ENCODE peak calls at places on chromosomes 16 and 17, in four cellular contexts. R, I, P and X are unnamed samples.

GRCh38 chr16:13041646-13042045 is 140.2 kb downstream of the SHISA9 start:
- DNase-seq in I (no peak), P (no peak), R (no peak), X (no peak)

GRCh38 chr17:60327122-60327869 is 64.6 kb downstream of the USP32 start:
- DNase-seq in R (no peak), P (no peak), I (no peak), X (no peak)

GRCh38 chr16:26665166-26665939 is 401.4 kb upstream of the C16orf82 start:
- DNase-seq in P (no peak), R (no peak), I (no peak), X (no peak)

GRCh38 chr17:50498021-50498874 is 10.0 kb upstream of the MYCBPAP start:
- DNase-seq in I (no peak), P (no peak), R (no peak), X (no peak)

GRCh38 chr17:49871211-49871610 is 23.3 kb upstream of the TAC4 start:
- DNase-seq in R (no peak), P (no peak), I (no peak), X (no peak)

GRCh38 chr17:72884066-72884465 is 208.4 kb downstream of the SLC39A11 start:
- DNase-seq in P (no peak), R (no peak), I (no peak), X (no peak)

GRCh38 chr17:60135951-60136666 is 13.7 kb upstream of the CA4 start:
- DNase-seq in P (no peak), R (no peak), I (no peak), X (no peak)

GRCh38 chr17:2214887-2215615 is 88.5 kb downstream of the SMG6 start:
- DNase-seq in I (peak; percentile 68), P (no peak), R (peak; percentile 89), X (no peak)

GRCh38 chr16:9344508-9344907 is 253.1 kb downstream of the HAPSTR1 start:
- DNase-seq in R (no peak), I (no peak), P (no peak), X (no peak)

GRCh38 chr17:59327891-59328290 is 3.6 kb upstream of the YPEL2 start:
- DNase-seq in I (no peak), R (no peak), P (no peak), X (no peak)

GRCh38 chr17:29376667-29377268 is 13.4 kb upstream of the TAOK1 start:
- DNase-seq in P (no peak), R (no peak), I (peak; percentile 56), X (no peak)

GRCh38 chr17:67316776-67317175 is 49.6 kb downstream of the PSMD12 start:
- DNase-seq in P (no peak), I (no peak), R (no peak), X (no peak)

GRCh38 chr17:75073618-75074047 is 14.1 kb upstream of the SLC16A5 start:
- DNase-seq in P (no peak), R (no peak), I (no peak), X (no peak)

GRCh38 chr17:78349831-78350631 is 9.8 kb downstream of the SOCS3 start:
- DNase-seq in R (no peak), I (no peak), P (no peak), X (no peak)
- TF ChIP-seq CTCF in R (no peak), I (no peak), P (no peak), X (no peak)

GRCh38 chr16:35792516-35793285 is 2333.3 kb downstream of the TP53TG3F start:
- DNase-seq in I (no peak), R (no peak), P (no peak), X (no peak)

GRCh38 chr16:35797811-35798210 is 2338.4 kb downstream of the TP53TG3F start:
- DNase-seq in I (no peak), P (no peak), R (no peak), X (no peak)

GRCh38 chr16:35798885-35799426 is 2339.5 kb downstream of the TP53TG3F start:
- DNase-seq in R (peak; percentile 86), I (no peak), P (no peak), X (no peak)

DNA sequence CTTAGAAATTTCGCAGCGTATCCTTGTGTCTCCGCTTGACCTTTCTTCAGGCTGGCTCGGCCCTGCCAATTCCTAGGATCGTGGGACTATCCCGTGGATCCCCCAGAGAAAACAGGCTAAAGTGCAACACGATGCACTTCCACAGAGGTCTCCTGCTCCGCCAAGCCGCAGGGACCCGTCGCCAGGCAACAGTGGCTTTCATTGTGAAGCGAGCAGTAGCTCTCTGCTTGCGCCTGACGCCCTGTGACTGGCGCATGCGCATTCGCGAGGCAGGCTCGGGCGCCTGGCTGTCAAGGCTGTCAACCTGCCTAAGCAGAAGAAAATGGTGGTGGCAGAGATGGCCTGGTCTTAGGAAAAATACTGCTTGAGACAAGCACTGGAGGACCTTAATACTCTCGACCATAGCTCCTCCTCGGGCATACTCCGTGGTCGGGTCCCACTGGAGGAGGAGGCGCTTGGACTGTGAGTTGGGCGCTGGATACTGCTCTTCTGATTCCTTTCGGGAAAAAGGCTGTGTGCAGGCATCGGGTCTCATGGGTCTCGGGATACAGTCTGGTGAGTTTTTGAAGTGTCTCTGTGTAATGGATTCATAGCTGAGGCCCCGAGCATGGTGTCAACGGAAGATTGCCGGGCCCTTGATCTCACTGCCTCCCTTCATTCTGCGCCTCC is 2336.1 kb downstream of the TP53TG3F start:
- DNase-seq in I (no peak), P (no peak), R (no peak), X (no peak)
- H3K4me3 ChIP-seq in I (no peak overlapping the region), P (no peak overlapping the region), R (no peak overlapping the region), X (no peak overlapping the region)

GRCh38 chr16:88769617-88770458 is 15.2 kb downstream of the PIEZO1 start:
- DNase-seq in P (no peak), R (no peak), I (peak; percentile 84), X (peak; percentile 77)
- H3K36me3 ChIP-seq in P (no peaks in the 10 kb centered on the region), R (no peaks in the 10 kb centered on the region), I (no peaks in the 10 kb centered on the region), X (peaks cover 2% of the 10 kb centered on the region)

DNA sequence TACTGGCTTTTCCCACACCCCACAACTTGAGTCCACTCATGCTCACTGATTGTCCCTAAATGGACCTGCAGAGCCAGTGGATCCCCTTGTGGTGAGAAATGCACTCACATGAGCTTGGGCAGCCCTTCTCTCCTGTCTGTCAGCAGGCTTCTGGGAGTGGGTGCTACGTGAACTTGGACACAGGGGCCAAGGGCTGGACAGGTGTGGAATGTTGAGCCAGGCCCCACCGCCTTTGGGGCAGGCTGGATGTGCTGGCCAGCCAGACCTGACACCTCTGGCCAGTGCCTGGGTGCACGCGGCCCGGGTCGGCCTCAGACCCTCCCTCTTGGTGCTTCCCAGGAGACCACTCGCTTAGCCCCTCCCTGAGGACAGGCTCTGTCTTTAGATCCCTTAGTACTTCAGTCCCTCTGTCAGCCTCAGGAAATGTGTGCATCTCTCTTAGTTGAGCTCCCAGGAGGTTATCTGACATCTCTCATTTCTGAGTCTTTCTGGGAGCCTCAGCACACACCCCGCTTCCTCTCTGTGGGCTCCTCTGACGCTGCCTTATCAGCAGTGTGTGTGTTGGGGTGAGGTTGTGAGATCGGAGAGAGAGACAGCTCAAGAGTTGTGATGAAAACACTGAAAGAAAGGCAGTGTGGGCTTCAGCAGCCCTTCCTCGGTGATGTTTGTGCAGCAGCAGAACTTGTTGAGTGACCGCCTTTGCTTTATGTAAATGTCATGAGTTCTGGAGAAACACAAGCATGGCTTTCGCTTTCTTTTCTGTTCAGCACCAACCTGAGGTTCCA is 117.0 kb downstream of the RAB11FIP4 start:
- DNase-seq in R (no peak), P (no peak), I (peak; percentile 52), X (peak; percentile 59)
- TF ChIP-seq CTCF in R (no peak), P (no peak), I (peak; percentile 30), X (peak; percentile 68)

DNA sequence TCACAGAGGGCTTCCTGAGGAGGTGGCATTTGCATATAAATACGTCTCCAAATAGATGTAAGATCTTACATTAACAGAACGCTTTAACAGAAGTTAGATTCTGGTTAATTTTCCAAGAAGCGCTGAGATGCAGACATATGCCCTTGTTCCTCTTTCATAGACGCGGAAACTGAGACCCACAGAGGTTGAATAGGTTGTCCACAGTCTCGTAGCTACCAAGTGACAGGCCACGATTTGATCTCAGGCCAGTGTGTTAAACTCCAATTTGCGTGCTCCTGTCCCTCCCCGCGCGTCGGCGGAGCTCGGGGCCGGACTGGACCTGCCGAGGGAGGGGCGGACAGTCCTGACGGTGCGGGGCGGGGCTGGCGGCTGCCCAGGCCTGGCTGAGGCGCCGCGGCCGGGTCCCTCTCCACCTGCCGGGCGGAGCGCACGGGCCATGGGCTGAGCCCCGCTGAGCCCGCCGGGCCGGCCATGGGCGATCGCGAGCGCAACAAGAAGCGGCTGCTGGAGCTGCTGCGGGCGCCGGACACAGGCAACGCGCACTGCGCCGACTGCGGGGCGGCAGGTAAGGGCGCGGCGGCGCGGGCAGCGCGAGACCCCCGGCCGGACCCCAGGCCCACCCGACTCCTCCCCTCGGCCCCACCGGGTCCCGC is at the start of gene ADAP2:
- DNase-seq in I (peak; percentile 65), R (peak; percentile 78), P (no peak), X (peak; percentile 40)
- H3K4me3 ChIP-seq in I (peak within 1 kb of the TSS; percentile 45), R (peak within 1 kb of the TSS; percentile 56), P (peak within 1 kb of the TSS; percentile 66), X (peak within 1 kb of the TSS; percentile 52)

GRCh38 chr16:3728424-3729160 is 11.3 kb upstream of the TRAP1 start:
- DNase-seq in I (no peak), R (no peak), P (no peak), X (no peak)
- H3K36me3 ChIP-seq in I (peaks cover 41% of the 10 kb centered on the region), R (peaks cover 5% of the 10 kb centered on the region), P (peaks cover 49% of the 10 kb centered on the region), X (peaks cover 40% of the 10 kb centered on the region)

GRCh38 chr16:88633684-88634140 is 4.7 kb upstream of the IL17C start:
- DNase-seq in R (no peak), P (no peak), I (peak; percentile 26), X (no peak)
- TF ChIP-seq CTCF in R (no peak), P (no peak), I (peak; percentile 30), X (peak; percentile 60)

DNA sequence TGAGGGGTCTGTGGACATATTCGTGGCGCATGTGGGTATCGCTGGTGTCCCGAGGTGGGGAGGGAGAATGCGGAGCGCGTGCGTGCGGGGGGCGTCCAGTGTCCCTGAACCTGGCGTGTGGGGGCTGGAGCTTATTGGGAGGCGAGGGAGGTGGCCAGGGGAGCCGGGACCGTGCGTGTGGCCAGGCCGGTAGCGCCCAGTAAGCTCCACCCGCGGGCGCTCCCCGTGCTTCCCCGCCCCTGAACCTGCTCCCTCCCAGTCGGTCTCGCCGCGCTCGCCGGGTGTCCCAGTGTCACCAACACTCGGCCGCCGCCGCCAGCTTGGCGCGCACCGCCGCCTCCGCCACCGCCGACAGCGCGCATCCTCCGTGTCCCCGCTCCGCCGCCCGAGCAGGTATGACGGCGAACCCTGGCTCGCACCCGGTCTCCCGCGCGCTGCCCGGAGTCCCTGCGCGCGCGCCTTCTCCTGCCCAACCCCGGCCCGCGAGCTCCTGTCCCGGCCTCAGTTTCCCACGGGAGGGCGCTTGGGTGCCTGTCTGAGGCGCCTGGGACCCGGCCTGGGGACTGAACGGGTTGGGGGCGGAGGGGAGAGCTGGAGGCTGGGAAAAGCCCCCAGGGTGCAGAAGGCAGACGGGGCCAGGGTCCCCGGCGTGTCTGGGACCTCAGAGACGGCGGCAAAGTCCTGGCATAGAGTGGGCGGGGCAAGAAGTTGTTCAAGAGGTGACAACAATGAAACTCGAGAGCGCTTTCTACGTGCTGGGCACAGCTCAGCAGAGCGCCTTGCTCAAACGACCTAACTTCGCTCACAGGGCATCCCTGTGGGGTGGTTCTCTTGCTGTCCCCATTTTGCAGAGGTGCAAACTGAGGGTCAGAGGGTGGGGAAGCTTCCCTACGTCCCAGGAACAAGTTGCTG is at the start of gene SCNN1B:
- DNase-seq in I (peak; percentile 17), P (no peak), R (no peak), X (peak; percentile 41)
- H3K4me3 ChIP-seq in I (peak within 1 kb of the TSS; percentile 10), P (peak within 1 kb of the TSS; percentile 55), R (peak within 1 kb of the TSS; percentile 20), X (peak within 1 kb of the TSS; percentile 53)

GRCh38 chr16:2767891-2768290 is 9.2 kb downstream of the ELOB start:
- DNase-seq in R (no peak), P (no peak), I (no peak), X (no peak)
- H3K36me3 ChIP-seq in R (peaks cover 49% of the 10 kb centered on the region), P (peaks cover 77% of the 10 kb centered on the region), I (peaks cover 88% of the 10 kb centered on the region), X (peaks cover 81% of the 10 kb centered on the region)